ENCODE peak calls at places on chromosomes 3 and 15, in eight cellular contexts. E, J, L, Y, A, H, V and I are unnamed samples.

GRCh38 chr3:98172621-98173020 is 6.1 kb downstream of the OR5H15 start:
- DNase-seq in E (no peak), J (no peak), L (peak; percentile 2), Y (no peak), A (no peak), H (no peak), V (no peak), I (no peak)

GRCh38 chr3:11624161-11624560 is 19.6 kb downstream of the VGLL4 start:
- DNase-seq in E (peak; percentile 69), J (no peak), L (no peak), Y (no peak), A (no peak), H (no peak), V (no peak), I (no peak)

GRCh38 chr15:27418729-27419128 is 447.7 kb downstream of the GABRG3 start:
- DNase-seq in E (no peak), J (peak; percentile 30), L (no peak), Y (no peak), A (no peak), H (peak; percentile 82), V (no peak), I (peak; percentile 41)

GRCh38 chr3:176961916-176962315 is 235.4 kb downstream of the TBL1XR1 start:
- DNase-seq in E (peak; percentile 50), J (no peak), L (peak; percentile 38), Y (no peak), A (no peak), H (no peak), V (no peak), I (no peak)

GRCh38 chr3:188578579-188579363 is 424.8 kb downstream of the LPP start:
- DNase-seq in E (peak; percentile 95), J (no peak), L (no peak), Y (no peak), A (peak; percentile 50), H (peak; percentile 33), V (peak; percentile 90), I (no peak)

GRCh38 chr3:15875016-15875689 is 77.4 kb upstream of the ANKRD28 start:
- DNase-seq in E (peak; percentile 30), J (no peak), L (peak; percentile 4), Y (no peak), A (no peak), H (no peak), V (no peak), I (no peak)

GRCh38 chr3:58658508-58658907 is 8.1 kb downstream of the FAM3D start:
- DNase-seq in E (no peak), J (no peak), L (no peak), Y (no peak), A (no peak), H (no peak), V (peak; percentile 15), I (no peak)

GRCh38 chr15:68704496-68705021 is 116.1 kb downstream of the ANP32A start:
- DNase-seq in E (peak; percentile 85), J (no peak), L (no peak), Y (peak; percentile 40), A (no peak), H (no peak), V (no peak), I (no peak)

GRCh38 chr15:99565031-99565280 is 828 bp upstream of the MEF2A start:
- DNase-seq in E (no peak), J (no peak), L (peak; percentile 5), Y (no peak), A (no peak), H (no peak), V (no peak), I (no peak)

GRCh38 chr15:78880242-78880533 is 7.5 kb downstream of the MORF4L1 start:
- DNase-seq in E (no peak), J (no peak), L (no peak), Y (no peak), A (no peak), H (no peak), V (no peak), I (no peak)

GRCh38 chr15:89531796-89532537 is 35.6 kb upstream of the RHCG start:
- DNase-seq in E (no peak), J (no peak), L (no peak), Y (no peak), A (no peak), H (no peak), V (no peak), I (no peak)

GRCh38 chr15:48721061-48721810 is 75.7 kb upstream of the FBN1 start:
- DNase-seq in E (no peak), J (no peak), L (no peak), Y (no peak), A (no peak), H (no peak), V (peak; percentile 58), I (no peak)

GRCh38 chr15:68650901-68651709 is 72.3 kb downstream of the CORO2B start:
- DNase-seq in E (no peak), J (peak; percentile 62), L (peak; percentile 57), Y (peak; percentile 61), A (no peak), H (no peak), V (peak; percentile 76), I (peak; percentile 98)

GRCh38 chr3:142802891-142803290 is 79.1 kb downstream of the TRPC1 start:
- DNase-seq in E (no peak), J (no peak), L (no peak), Y (no peak), A (no peak), H (no peak), V (no peak), I (no peak)

GRCh38 chr3:174436367-174436766 is 422.8 kb upstream of the NAALADL2 start:
- DNase-seq in E (no peak), J (no peak), L (no peak), Y (no peak), A (no peak), H (no peak), V (no peak), I (no peak)

DNA sequence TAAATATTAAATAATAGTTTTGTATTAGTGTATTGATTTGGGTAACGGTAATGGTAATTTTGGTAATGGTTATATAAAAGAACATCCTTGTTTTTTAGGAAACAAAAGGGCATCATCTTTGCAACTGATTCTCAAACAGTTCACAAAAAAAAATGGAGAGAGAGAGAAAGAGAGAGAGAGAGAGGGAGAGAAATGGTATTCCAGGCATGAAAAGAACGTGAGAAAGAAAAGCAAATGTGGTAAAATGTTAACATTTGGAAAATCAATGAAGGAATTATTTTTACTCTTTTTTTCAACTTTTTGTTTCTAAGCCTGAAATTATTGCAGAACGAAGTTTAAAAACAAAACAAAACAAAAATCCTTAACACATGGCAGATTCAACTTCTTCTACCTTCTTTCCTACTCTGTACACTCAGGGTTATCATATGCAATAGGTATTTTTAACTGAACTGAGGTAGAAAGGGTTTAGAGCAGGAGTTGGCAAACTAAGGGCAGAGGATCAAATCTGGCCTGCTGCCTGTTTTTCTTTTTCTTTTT is 2.2 kb upstream of the GLB1 start:
- DNase-seq in E (no peak), J (no peak), L (no peak), Y (no peak), A (no peak), H (no peak), V (no peak), I (no peak)
- TF ChIP-seq CTCF in E (no peak), J (no peak), L (no peak), Y (no peak), A (no peak), H (no peak), V (no peak), I (no peak)

DNA sequence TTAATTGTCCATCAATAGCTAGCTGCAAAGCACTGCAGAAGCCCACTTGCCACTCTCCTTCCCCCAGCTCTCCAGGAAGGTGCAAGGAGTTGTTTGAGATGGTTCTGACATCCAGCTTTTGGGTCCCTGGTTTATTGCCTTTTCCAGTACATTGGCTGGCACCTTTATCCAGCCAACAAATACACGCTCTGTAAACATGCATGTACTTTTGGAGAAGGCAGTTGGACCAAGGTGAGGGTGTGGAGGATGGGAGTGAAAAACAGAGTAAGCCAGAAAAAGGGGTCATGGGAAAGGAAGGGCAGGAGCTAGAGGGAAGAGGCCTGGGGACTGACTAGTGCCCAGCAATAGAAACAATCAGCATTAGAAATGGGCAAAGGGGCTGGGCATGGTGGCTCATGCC is 102.7 kb downstream of the CGNL1 start:
- DNase-seq in E (no peak), J (no peak), L (no peak), Y (no peak), A (no peak), H (no peak), V (no peak), I (no peak)
- TF ChIP-seq CTCF in E (no peak), J (no peak), L (no peak), Y (no peak), A (no peak), H (no peak), V (no peak), I (no peak)

GRCh38 chr3:13338996-13339395 is 81.1 kb downstream of the NUP210 start:
- DNase-seq in E (no peak), J (no peak), L (no peak), Y (no peak), A (no peak), H (no peak), V (no peak), I (no peak)
- TF ChIP-seq CTCF in E (no peak), J (no peak), L (no peak), Y (no peak), A (no peak), H (no peak), V (no peak), I (no peak)

GRCh38 chr15:62584301-62585235 is 419.5 kb upstream of the C2CD4B start:
- DNase-seq in E (no peak), J (no peak), L (no peak), Y (no peak), A (no peak), H (no peak), V (no peak), I (no peak)

GRCh38 chr15:62594017-62594416 is 428.9 kb upstream of the C2CD4B start:
- DNase-seq in E (no peak), J (no peak), L (no peak), Y (no peak), A (no peak), H (no peak), V (no peak), I (no peak)

GRCh38 chr15:62592920-62593319 is 427.8 kb upstream of the C2CD4B start:
- DNase-seq in E (no peak), J (no peak), L (no peak), Y (no peak), A (no peak), H (no peak), V (no peak), I (no peak)

GRCh38 chr15:62591842-62592838 is 427.1 kb upstream of the C2CD4B start:
- DNase-seq in E (peak; percentile 33), J (no peak), L (no peak), Y (no peak), A (no peak), H (no peak), V (no peak), I (no peak)

DNA sequence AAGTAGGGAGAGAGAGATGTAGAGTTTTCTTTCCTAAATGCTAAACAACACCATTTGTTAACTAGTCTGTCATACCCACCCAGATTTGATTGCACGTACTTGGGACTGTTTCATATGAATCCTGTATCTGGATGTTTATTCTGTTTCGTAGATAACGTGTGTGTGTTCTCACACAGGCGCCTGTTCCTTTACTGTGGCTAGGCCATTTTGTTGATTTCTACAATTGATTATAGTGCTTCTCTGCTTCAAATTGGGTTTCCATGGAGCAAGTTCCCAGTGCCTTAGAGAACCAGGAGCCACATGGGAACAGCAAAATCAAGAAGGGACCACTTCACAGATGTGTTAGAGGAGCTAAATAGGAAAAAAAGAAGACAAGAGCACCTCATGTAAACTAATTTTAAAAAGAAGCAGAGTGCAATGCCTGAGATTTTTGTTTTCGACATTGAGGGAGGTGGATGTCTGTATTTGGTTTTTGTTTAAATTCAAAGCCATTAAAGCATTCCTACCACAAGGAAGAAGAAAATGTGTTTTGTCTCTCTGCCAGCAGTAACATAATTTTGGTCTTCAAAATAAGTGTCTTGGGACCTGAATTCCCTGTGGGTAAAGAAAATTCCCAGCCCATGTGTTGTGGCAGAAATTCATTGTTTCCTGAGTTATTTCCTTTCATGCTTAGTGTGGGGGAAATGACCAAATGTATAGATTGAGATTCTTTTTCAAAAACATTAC is 424.0 kb upstream of the C2CD4B start:
- DNase-seq in E (peak; percentile 44), J (peak; percentile 57), L (peak; percentile 61), Y (no peak), A (no peak), H (no peak), V (no peak), I (no peak)
- TF ChIP-seq CTCF in E (no peak), J (peak; percentile 47), L (no peak), Y (no peak), A (no peak), H (no peak), V (no peak), I (no peak)